ENCODE peak calls at places on chromosomes 5 and 9, in seven cellular contexts. S is CD4-positive, alpha-beta T cell; R is lower lobe of right lung; O is spleen; B is neural crest cell; K is GM06990; E is nephron progenitor cell. T is an unnamed sample.

GRCh38 chr5:172913117-172913850 is 45.9 kb upstream of the RPL26L1 start:
- DNase-seq in S (no peak), R (no peak), O (no peak), B (no peak), K (no peak), E (no peak), T (no peak)

GRCh38 chr9:129544766-129545165 is 76.1 kb downstream of the C9orf50 start:
- DNase-seq in S (no peak), R (no peak), O (no peak), B (no peak), K (no peak), E (no peak), T (no peak)

GRCh38 chr9:10052181-10052580 is 560.6 kb downstream of the PTPRD start:
- DNase-seq in S (no peak), R (no peak), O (no peak), B (no peak), K (no peak), E (no peak), T (no peak)

GRCh38 chr5:73856972-73857371 is 231.0 kb downstream of the ARHGEF28 start:
- DNase-seq in S (no peak), R (no peak), O (no peak), B (no peak), K (no peak), E (no peak), T (no peak)

GRCh38 chr9:4936823-4937222 is 48.2 kb upstream of the JAK2 start:
- DNase-seq in S (no peak), R (no peak), O (no peak), B (no peak), K (peak; percentile 38), E (no peak), T (peak; percentile 86)

GRCh38 chr5:63245271-63245670 is 666.7 kb downstream of the LRRC70 start:
- DNase-seq in S (no peak), R (no peak), O (no peak), B (no peak), K (no peak), E (no peak), T (no peak)

GRCh38 chr9:96483733-96484240 is 33.8 kb downstream of the HABP4 start:
- DNase-seq in S (no peak), R (no peak), O (no peak), B (no peak), K (no peak), E (no peak), T (no peak)

GRCh38 chr5:6228257-6229250 is 149.8 kb downstream of the MED10 start:
- DNase-seq in S (no peak), R (no peak), O (no peak), B (no peak), K (no peak), E (no peak), T (no peak)

GRCh38 chr5:123007292-123007691 is 29.2 kb downstream of the PPIC start:
- DNase-seq in S (no peak), R (no peak), O (no peak), B (no peak), K (no peak), E (peak; percentile 4), T (no peak)

GRCh38 chr9:136107953-136108647 is 10.6 kb downstream of the TMEM250 start:
- DNase-seq in S (no peak), R (no peak), O (peak; percentile 85), B (no peak), K (no peak), E (no peak), T (no peak)

GRCh38 chr9:136110082-136111061 is 8.3 kb downstream of the TMEM250 start:
- DNase-seq in S (no peak), R (no peak), O (peak; percentile 87), B (no peak), K (peak; percentile 71), E (no peak), T (peak; percentile 80)

GRCh38 chr9:136108648-136109266 is 9.9 kb downstream of the TMEM250 start:
- DNase-seq in S (no peak), R (no peak), O (peak; percentile 81), B (no peak), K (no peak), E (no peak), T (no peak)

GRCh38 chr9:136111190-136111589 is 7.5 kb downstream of the TMEM250 start:
- DNase-seq in S (no peak), R (no peak), O (no peak), B (no peak), K (no peak), E (no peak), T (no peak)

DNA sequence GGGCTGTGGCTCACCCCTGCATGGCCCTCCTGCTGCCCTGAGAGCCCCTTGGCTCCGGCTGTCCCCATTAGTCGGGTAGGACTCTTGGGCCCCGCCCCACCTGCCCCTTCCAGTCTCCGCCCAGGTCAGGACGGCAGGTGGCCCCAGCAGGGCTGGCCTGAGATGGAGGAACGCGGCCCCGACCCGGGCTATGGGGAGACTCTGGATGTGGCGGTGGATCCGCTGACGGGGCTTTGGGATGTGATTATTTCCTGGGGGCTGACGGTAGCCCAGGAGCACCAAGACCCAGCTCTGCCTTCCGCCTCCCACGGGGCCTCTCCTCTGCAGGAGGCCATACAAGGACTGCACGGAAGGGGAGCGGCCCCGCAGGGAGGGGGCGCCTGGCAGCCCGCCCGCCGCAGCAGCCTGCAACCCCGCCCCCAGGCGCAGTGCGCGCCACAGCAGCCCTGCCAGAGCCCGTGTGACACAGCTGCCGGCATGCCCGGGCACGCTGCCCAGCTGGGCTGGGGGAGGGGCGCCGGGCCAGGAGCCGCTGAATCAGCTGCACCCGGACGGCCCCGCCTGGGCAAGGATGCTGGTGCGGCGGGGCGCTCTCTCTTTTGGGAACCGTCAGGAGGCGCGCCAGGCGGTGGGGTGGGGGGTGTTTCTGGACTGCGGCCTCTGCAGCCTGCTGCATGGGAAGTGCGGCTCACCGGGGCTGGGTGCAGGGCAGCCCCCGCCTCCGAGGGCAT is 9.2 kb downstream of the TMEM250 start:
- DNase-seq in S (peak; percentile 83), R (peak; percentile 93), O (peak; percentile 98), B (peak; percentile 48), K (peak; percentile 97), E (peak; percentile 75), T (peak; percentile 96)
- TF ChIP-seq CTCF in S (no peak), R (no peak), O (peak; percentile 60), B (no peak), K (no peak), E (no peak), T (no peak)

GRCh38 chr5:43400082-43400481 is 12.1 kb downstream of the CCL28 start:
- DNase-seq in S (no peak), R (no peak), O (no peak), B (no peak), K (no peak), E (no peak), T (no peak)
- TF ChIP-seq CTCF in S (no peak), R (no peak), O (no peak), B (no peak), K (no peak), E (no peak), T (no peak)

DNA sequence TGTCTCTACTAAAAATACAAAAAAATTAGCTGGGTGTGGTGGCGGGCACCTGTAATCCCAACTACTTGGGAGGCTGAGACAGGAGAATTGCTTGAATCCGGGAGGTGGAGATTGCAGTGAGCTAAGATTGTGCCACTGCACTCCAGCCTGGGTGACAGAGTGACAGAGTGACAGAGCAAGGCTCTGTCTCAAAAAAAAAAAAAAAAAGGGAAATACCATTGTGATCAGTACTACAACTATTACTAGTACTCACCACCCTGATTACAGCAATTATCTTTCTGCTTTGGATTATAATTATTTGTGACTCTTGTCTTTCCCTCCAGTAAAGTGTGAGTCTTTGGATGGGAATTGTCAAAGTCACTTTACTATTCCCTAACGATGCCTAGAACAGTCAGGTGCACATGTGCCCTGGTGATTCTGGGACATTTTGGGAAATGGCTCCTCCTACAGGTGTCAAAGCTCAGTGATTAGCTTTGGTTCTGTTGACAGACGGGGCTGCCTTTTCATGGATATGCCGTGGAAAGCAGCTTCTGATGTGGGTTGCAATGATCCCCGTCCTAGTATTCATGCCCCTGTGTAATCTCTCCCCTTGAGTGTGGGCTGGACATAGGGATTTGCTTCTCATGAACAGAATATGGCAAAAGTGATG is 31.8 kb upstream of the FRRS1L start:
- DNase-seq in S (no peak), R (no peak), O (no peak), B (no peak), K (no peak), E (no peak), T (no peak)
- TF ChIP-seq CTCF in S (peak; percentile 31), R (no peak), O (no peak), B (no peak), K (peak; percentile 46), E (no peak), T (peak; percentile 6)

DNA sequence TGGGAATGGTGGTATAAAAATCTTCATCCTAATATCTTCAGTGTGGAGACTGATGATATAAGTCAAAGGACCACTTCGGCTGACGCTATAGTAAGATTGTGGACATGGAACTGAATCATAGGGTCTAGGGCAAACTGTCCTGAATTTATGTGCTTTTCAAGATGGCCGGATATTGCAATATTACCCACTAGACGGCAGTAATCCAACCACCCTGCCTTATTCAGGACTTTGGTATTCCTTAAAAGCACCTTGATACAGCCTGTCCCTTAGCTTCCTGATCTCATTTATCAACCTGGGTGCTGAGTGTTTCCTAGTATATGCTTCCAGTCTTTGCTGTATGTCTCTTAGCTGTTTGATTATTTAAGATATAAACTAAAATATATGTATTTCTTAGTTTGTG is 71.2 kb upstream of the COX7C start:
- DNase-seq in S (no peak), R (no peak), O (no peak), B (no peak), K (no peak), E (no peak), T (no peak)
- TF ChIP-seq CTCF in S (no peak), R (no peak), O (no peak), B (no peak), K (no peak), E (no peak), T (no peak)

GRCh38 chr5:4081466-4081865 is 485.8 kb downstream of the IRX1 start:
- DNase-seq in S (no peak), R (no peak), O (no peak), B (no peak), K (no peak), E (no peak), T (no peak)
- TF ChIP-seq CTCF in S (no peak), R (no peak), O (no peak), B (no peak), K (no peak), E (no peak), T (no peak)

GRCh38 chr9:22986556-22986955 is 539.9 kb downstream of the DMRTA1 start:
- DNase-seq in S (no peak), R (no peak), O (no peak), B (no peak), K (no peak), E (no peak), T (no peak)
- TF ChIP-seq CTCF in S (no peak), R (no peak), O (no peak), B (peak; percentile 40), K (no peak), E (no peak), T (no peak)

GRCh38 chr5:9553561-9553960 is 7.7 kb upstream of the SEMA5A start:
- DNase-seq in S (no peak), R (no peak), O (no peak), B (no peak), K (no peak), E (no peak), T (no peak)

GRCh38 chr5:9549941-9550340 is 4.1 kb upstream of the SEMA5A start:
- DNase-seq in S (no peak), R (no peak), O (no peak), B (no peak), K (no peak), E (no peak), T (no peak)

GRCh38 chr5:9546973-9547947 is 1.4 kb upstream of the SEMA5A start:
- DNase-seq in S (no peak), R (no peak), O (no peak), B (no peak), K (no peak), E (peak; percentile 22), T (no peak)

GRCh38 chr5:9554122-9554521 is 8.2 kb upstream of the SEMA5A start:
- DNase-seq in S (no peak), R (no peak), O (no peak), B (no peak), K (no peak), E (no peak), T (no peak)

GRCh38 chr5:9551567-9551966 is 5.7 kb upstream of the SEMA5A start:
- DNase-seq in S (no peak), R (no peak), O (no peak), B (no peak), K (no peak), E (no peak), T (no peak)
- TF ChIP-seq CTCF in S (no peak), R (no peak), O (no peak), B (no peak), K (no peak), E (no peak), T (no peak)

T was measured in GM12865.